ENCODE peak calls at places on chromosomes 11 and 22, in nine cellular contexts. One of them, this sample, is unnamed.

GRCh38 chr11:132438418-132438817 is 1068.0 kb downstream of the NTM start:
- DNase-seq in IMR-90: no peak
- DNase-seq in H1: no peak
- DNase-seq in GM13976: no peak
- DNase-seq in fibroblast of the aortic adventitia: no peak
- DNase-seq in WERI-Rb-1: no peak
- DNase-seq in cardiac muscle cell: no peak
- DNase-seq in epithelial cell of esophagus: no peak
- DNase-seq in brain microvascular endothelial cell: no peak
- DNase-seq in this sample: no peak

GRCh38 chr22:32693102-32693501 is 108.4 kb upstream of the TIMP3 start:
- DNase-seq in H1: no peak
- DNase-seq in fibroblast of the aortic adventitia: no peak
- DNase-seq in epithelial cell of esophagus: no peak
- DNase-seq in brain microvascular endothelial cell: no peak
- DNase-seq in IMR-90: no peak
- DNase-seq in GM13976: no peak
- DNase-seq in WERI-Rb-1: no peak
- DNase-seq in cardiac muscle cell: no peak
- DNase-seq in this sample: no peak

GRCh38 chr11:118820412-118821357 is 29.7 kb upstream of the DDX6 start:
- DNase-seq in fibroblast of the aortic adventitia: peak
- DNase-seq in cardiac muscle cell: no peak
- DNase-seq in H1: no peak
- DNase-seq in epithelial cell of esophagus: peak
- DNase-seq in IMR-90: no peak
- DNase-seq in GM13976: peak
- DNase-seq in WERI-Rb-1: no peak
- DNase-seq in brain microvascular endothelial cell: no peak
- DNase-seq in this sample: no peak

GRCh38 chr22:35315855-35316745 is 16.4 kb downstream of the TOM1 start:
- DNase-seq in cardiac muscle cell: no peak
- DNase-seq in epithelial cell of esophagus: peak
- DNase-seq in fibroblast of the aortic adventitia: no peak
- DNase-seq in GM13976: no peak
- DNase-seq in H1: no peak
- DNase-seq in brain microvascular endothelial cell: no peak
- DNase-seq in IMR-90: no peak
- DNase-seq in WERI-Rb-1: no peak
- DNase-seq in this sample: no peak

GRCh38 chr11:104968365-104968855 is at the start of gene CASP4:
- DNase-seq in H1: no peak
- DNase-seq in IMR-90: peak
- DNase-seq in fibroblast of the aortic adventitia: peak
- DNase-seq in WERI-Rb-1: no peak
- DNase-seq in GM13976: peak
- DNase-seq in epithelial cell of esophagus: peak
- DNase-seq in brain microvascular endothelial cell: peak
- DNase-seq in cardiac muscle cell: peak
- DNase-seq in this sample: no peak

GRCh38 chr11:13278620-13279486 is 1.3 kb downstream of the BMAL1 start:
- DNase-seq in IMR-90: no peak
- DNase-seq in fibroblast of the aortic adventitia: no peak
- DNase-seq in GM13976: no peak
- DNase-seq in H1: no peak
- DNase-seq in epithelial cell of esophagus: peak
- DNase-seq in WERI-Rb-1: peak
- DNase-seq in brain microvascular endothelial cell: no peak
- DNase-seq in cardiac muscle cell: no peak
- DNase-seq in this sample: no peak

GRCh38 chr11:71843858-71844257 is 10.9 kb downstream of the DEFB108B start:
- DNase-seq in WERI-Rb-1: no peak
- DNase-seq in fibroblast of the aortic adventitia: no peak
- DNase-seq in brain microvascular endothelial cell: no peak
- DNase-seq in epithelial cell of esophagus: no peak
- DNase-seq in cardiac muscle cell: no peak
- DNase-seq in IMR-90: no peak
- DNase-seq in GM13976: no peak
- DNase-seq in H1: no peak
- DNase-seq in this sample: no peak

GRCh38 chr22:32634424-32634981 is 159.9 kb downstream of the FBXO7 start:
- DNase-seq in epithelial cell of esophagus: no peak
- DNase-seq in IMR-90: no peak
- DNase-seq in H1: no peak
- DNase-seq in brain microvascular endothelial cell: no peak
- DNase-seq in WERI-Rb-1: no peak
- DNase-seq in cardiac muscle cell: no peak
- DNase-seq in GM13976: no peak
- DNase-seq in fibroblast of the aortic adventitia: no peak
- DNase-seq in this sample: no peak

GRCh38 chr11:699116-699508 is 3.5 kb downstream of the TMEM80 start:
- DNase-seq in fibroblast of the aortic adventitia: no peak
- DNase-seq in H1: no peak
- DNase-seq in brain microvascular endothelial cell: no peak
- DNase-seq in GM13976: no peak
- DNase-seq in cardiac muscle cell: no peak
- DNase-seq in IMR-90: no peak
- DNase-seq in WERI-Rb-1: no peak
- DNase-seq in epithelial cell of esophagus: no peak
- DNase-seq in this sample: no peak

GRCh38 chr11:64770120-64770519 is 8.2 kb downstream of the SF1 start:
- DNase-seq in epithelial cell of esophagus: no peak
- DNase-seq in brain microvascular endothelial cell: no peak
- DNase-seq in fibroblast of the aortic adventitia: no peak
- DNase-seq in cardiac muscle cell: no peak
- DNase-seq in WERI-Rb-1: no peak
- DNase-seq in GM13976: no peak
- DNase-seq in H1: no peak
- DNase-seq in IMR-90: no peak
- DNase-seq in this sample: no peak

GRCh38 chr11:103279821-103280220 is 170.6 kb downstream of the DYNC2H1 start:
- DNase-seq in IMR-90: peak
- DNase-seq in fibroblast of the aortic adventitia: peak
- DNase-seq in epithelial cell of esophagus: peak
- DNase-seq in cardiac muscle cell: no peak
- DNase-seq in brain microvascular endothelial cell: no peak
- DNase-seq in WERI-Rb-1: no peak
- DNase-seq in GM13976: no peak
- DNase-seq in H1: no peak
- DNase-seq in this sample: no peak

GRCh38 chr11:130478881-130479280 is 30.4 kb downstream of the ADAMTS15 start:
- DNase-seq in H1: no peak
- DNase-seq in epithelial cell of esophagus: no peak
- DNase-seq in GM13976: peak
- DNase-seq in IMR-90: peak
- DNase-seq in brain microvascular endothelial cell: peak
- DNase-seq in WERI-Rb-1: no peak
- DNase-seq in fibroblast of the aortic adventitia: peak
- DNase-seq in cardiac muscle cell: peak
- DNase-seq in this sample: no peak

GRCh38 chr11:110110854-110111253 is 17.7 kb downstream of the ZC3H12C start:
- DNase-seq in WERI-Rb-1: no peak
- DNase-seq in epithelial cell of esophagus: no peak
- DNase-seq in fibroblast of the aortic adventitia: no peak
- DNase-seq in cardiac muscle cell: no peak
- DNase-seq in H1: no peak
- DNase-seq in GM13976: no peak
- DNase-seq in IMR-90: no peak
- DNase-seq in brain microvascular endothelial cell: no peak
- DNase-seq in this sample: no peak

GRCh38 chr11:84163115-84163514 is 876.9 kb upstream of the CCDC90B start:
- DNase-seq in GM13976: no peak
- DNase-seq in IMR-90: no peak
- DNase-seq in fibroblast of the aortic adventitia: no peak
- DNase-seq in cardiac muscle cell: no peak
- DNase-seq in WERI-Rb-1: no peak
- DNase-seq in H1: no peak
- DNase-seq in brain microvascular endothelial cell: no peak
- DNase-seq in epithelial cell of esophagus: no peak
- DNase-seq in this sample: no peak

DNA sequence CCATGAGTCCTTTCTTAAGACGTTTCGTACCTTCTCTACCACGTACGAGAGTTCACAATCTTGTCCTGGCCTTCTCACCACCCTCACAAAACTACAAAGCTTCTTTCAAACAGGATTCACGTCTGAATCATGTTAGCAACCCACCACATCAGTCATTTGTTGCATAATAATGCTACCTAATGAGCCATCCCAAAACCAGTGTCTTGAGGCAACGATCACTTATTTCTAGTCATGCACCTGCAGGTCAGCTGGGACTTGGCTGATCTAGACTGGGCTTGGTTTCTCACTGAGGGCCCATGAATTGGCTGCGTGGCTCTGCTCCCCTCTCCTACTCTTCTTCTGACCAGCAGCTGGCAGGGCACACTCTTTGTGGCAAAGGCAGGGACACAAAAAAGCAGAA is 28.3 kb downstream of the LARGE1 start:
- DNase-seq in epithelial cell of esophagus: no peak
- DNase-seq in cardiac muscle cell: no peak
- DNase-seq in brain microvascular endothelial cell: no peak
- DNase-seq in H1: no peak
- DNase-seq in WERI-Rb-1: no peak
- DNase-seq in IMR-90: no peak
- DNase-seq in fibroblast of the aortic adventitia: no peak
- DNase-seq in GM13976: no peak
- DNase-seq in this sample: no peak
- TF ChIP-seq CTCF in epithelial cell of esophagus: no peak
- TF ChIP-seq CTCF in cardiac muscle cell: no peak
- TF ChIP-seq CTCF in brain microvascular endothelial cell: no peak
- TF ChIP-seq CTCF in H1: no peak
- TF ChIP-seq CTCF in WERI-Rb-1: no peak
- TF ChIP-seq CTCF in IMR-90: no peak
- TF ChIP-seq CTCF in fibroblast of the aortic adventitia: no peak
- TF ChIP-seq CTCF in GM13976: no peak
- TF ChIP-seq CTCF in this sample: no peak

GRCh38 chr11:46294365-46295309 is 17.2 kb downstream of the CREB3L1 start:
- DNase-seq in IMR-90: peak
- DNase-seq in cardiac muscle cell: peak
- DNase-seq in brain microvascular endothelial cell: peak
- DNase-seq in WERI-Rb-1: peak
- DNase-seq in fibroblast of the aortic adventitia: peak
- DNase-seq in H1: peak
- DNase-seq in GM13976: no peak
- DNase-seq in epithelial cell of esophagus: no peak
- DNase-seq in this sample: peak

GRCh38 chr11:46295996-46296519 is 18.6 kb downstream of the CREB3L1 start:
- DNase-seq in fibroblast of the aortic adventitia: no peak
- DNase-seq in epithelial cell of esophagus: no peak
- DNase-seq in H1: no peak
- DNase-seq in IMR-90: no peak
- DNase-seq in GM13976: no peak
- DNase-seq in brain microvascular endothelial cell: no peak
- DNase-seq in cardiac muscle cell: peak
- DNase-seq in WERI-Rb-1: no peak
- DNase-seq in this sample: no peak

GRCh38 chr11:46298699-46299424 is 21.4 kb downstream of the CREB3L1 start:
- DNase-seq in cardiac muscle cell: peak
- DNase-seq in epithelial cell of esophagus: peak
- DNase-seq in IMR-90: peak
- DNase-seq in GM13976: no peak
- DNase-seq in fibroblast of the aortic adventitia: peak
- DNase-seq in brain microvascular endothelial cell: peak
- DNase-seq in WERI-Rb-1: no peak
- DNase-seq in H1: no peak
- DNase-seq in this sample: no peak

GRCh38 chr11:46295312-46295995 is 18.0 kb downstream of the CREB3L1 start:
- DNase-seq in epithelial cell of esophagus: peak
- DNase-seq in IMR-90: peak
- DNase-seq in H1: peak
- DNase-seq in brain microvascular endothelial cell: peak
- DNase-seq in cardiac muscle cell: peak
- DNase-seq in fibroblast of the aortic adventitia: peak
- DNase-seq in WERI-Rb-1: peak
- DNase-seq in GM13976: peak
- DNase-seq in this sample: peak

DNA sequence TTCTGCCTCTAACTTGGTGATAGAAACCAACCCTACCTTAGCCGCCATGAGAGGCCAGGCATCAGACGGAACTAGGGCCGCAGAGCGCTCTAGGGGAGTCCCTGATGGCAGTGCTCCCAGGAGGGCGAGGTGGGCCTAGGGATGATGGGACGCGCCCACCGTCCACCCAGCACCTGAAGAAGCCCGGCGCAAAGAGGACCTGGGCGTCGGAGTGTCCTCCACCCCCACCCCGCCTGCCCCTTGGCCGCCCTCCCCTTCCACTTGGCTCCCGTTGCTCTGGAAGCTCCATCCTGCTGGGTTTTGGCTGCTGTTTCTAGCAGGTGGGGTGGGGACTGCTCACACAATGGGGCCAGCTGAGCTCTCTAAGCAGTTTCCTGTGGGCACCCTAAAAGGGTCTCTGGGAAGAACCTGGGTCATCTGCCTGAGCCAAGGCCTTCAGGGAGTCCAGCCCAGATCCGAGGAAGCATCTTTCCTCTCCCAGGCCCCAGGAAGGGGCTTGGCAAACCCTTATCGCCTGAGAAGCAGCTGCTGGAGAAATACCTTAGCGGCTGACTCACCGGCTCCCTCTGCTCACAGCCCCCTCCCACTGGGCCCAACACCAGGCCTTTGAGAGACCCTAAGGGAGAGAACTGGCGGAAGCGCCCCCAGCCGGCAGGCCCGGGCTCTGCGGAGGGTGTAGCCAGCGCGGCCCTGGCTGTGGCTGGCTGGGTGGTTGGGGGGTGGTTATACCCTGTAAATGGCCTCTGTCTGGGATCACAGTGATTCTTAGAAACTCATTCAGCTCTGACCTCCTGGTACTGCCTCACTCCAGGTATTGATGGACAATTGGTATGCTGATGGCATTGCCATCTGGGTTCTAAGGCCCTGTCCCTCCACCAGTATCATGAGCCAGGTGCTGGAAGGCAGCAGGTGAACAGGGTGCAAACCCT is 19.3 kb downstream of the CREB3L1 start:
- DNase-seq in epithelial cell of esophagus: no peak
- DNase-seq in cardiac muscle cell: peak
- DNase-seq in brain microvascular endothelial cell: peak
- DNase-seq in IMR-90: peak
- DNase-seq in H1: peak
- DNase-seq in fibroblast of the aortic adventitia: peak
- DNase-seq in GM13976: no peak
- DNase-seq in WERI-Rb-1: peak
- DNase-seq in this sample: peak
- TF ChIP-seq CTCF in epithelial cell of esophagus: peak
- TF ChIP-seq CTCF in cardiac muscle cell: peak
- TF ChIP-seq CTCF in brain microvascular endothelial cell: peak
- TF ChIP-seq CTCF in IMR-90: peak
- TF ChIP-seq CTCF in H1: peak
- TF ChIP-seq CTCF in fibroblast of the aortic adventitia: peak
- TF ChIP-seq CTCF in GM13976: no peak
- TF ChIP-seq CTCF in WERI-Rb-1: peak
- TF ChIP-seq CTCF in this sample: peak

GRCh38 chr11:88306785-88307184 is 30.8 kb downstream of the CTSC start:
- DNase-seq in fibroblast of the aortic adventitia: no peak
- DNase-seq in IMR-90: no peak
- DNase-seq in H1: no peak
- DNase-seq in GM13976: no peak
- DNase-seq in cardiac muscle cell: no peak
- DNase-seq in WERI-Rb-1: no peak
- DNase-seq in brain microvascular endothelial cell: no peak
- DNase-seq in epithelial cell of esophagus: no peak
- DNase-seq in this sample: no peak
- TF ChIP-seq CTCF in fibroblast of the aortic adventitia: no peak
- TF ChIP-seq CTCF in IMR-90: no peak
- TF ChIP-seq CTCF in H1: no peak
- TF ChIP-seq CTCF in GM13976: no peak
- TF ChIP-seq CTCF in cardiac muscle cell: no peak
- TF ChIP-seq CTCF in WERI-Rb-1: no peak
- TF ChIP-seq CTCF in brain microvascular endothelial cell: no peak
- TF ChIP-seq CTCF in epithelial cell of esophagus: no peak
- TF ChIP-seq CTCF in this sample: no peak

GRCh38 chr11:129230006-129230405 is 37.9 kb upstream of the ARHGAP32 start:
- DNase-seq in brain microvascular endothelial cell: no peak
- DNase-seq in WERI-Rb-1: no peak
- DNase-seq in epithelial cell of esophagus: no peak
- DNase-seq in H1: no peak
- DNase-seq in IMR-90: peak
- DNase-seq in cardiac muscle cell: peak
- DNase-seq in fibroblast of the aortic adventitia: peak
- DNase-seq in GM13976: no peak
- DNase-seq in this sample: no peak
- TF ChIP-seq CTCF in brain microvascular endothelial cell: no peak
- TF ChIP-seq CTCF in WERI-Rb-1: no peak
- TF ChIP-seq CTCF in epithelial cell of esophagus: no peak
- TF ChIP-seq CTCF in H1: no peak
- TF ChIP-seq CTCF in IMR-90: no peak
- TF ChIP-seq CTCF in cardiac muscle cell: no peak
- TF ChIP-seq CTCF in fibroblast of the aortic adventitia: no peak
- TF ChIP-seq CTCF in GM13976: no peak
- TF ChIP-seq CTCF in this sample: no peak

This sample was measured in mesothelial cell of epicardium.